ENCODE peak calls at places on chromosomes 16 and 17, in five cellular contexts. F is spleen, W is heart left ventricle, A is H1, X is uterus. L is an unnamed sample.

GRCh38 chr16:24863582-24864437 is 18.0 kb downstream of the SLC5A11 start:
- DNase-seq in F (no peak), W (no peak), A (no peak), X (no peak), L (no peak)

GRCh38 chr17:77435272-77436057 is 294.7 kb downstream of the SEC14L1 start:
- DNase-seq in F (no peak), W (no peak), A (peak; percentile 53), X (no peak), L (no peak)

GRCh38 chr17:19664821-19665181 is 16.2 kb downstream of the ALDH3A2 start:
- DNase-seq in F (no peak), W (no peak), A (no peak), X (no peak), L (no peak)

GRCh38 chr16:997440-998051 is 16.0 kb downstream of the SOX8 start:
- DNase-seq in F (no peak), W (peak; percentile 57), A (no peak), X (no peak), L (peak; percentile 26)

GRCh38 chr17:3639981-3640596 is 3.5 kb downstream of the CTNS start:
- DNase-seq in F (no peak), W (no peak), A (no peak), X (no peak), L (no peak)

GRCh38 chr17:67244621-67245072 is 349 bp downstream of the HELZ start:
- DNase-seq in F (peak; percentile 88), W (no peak), A (no peak), X (peak; percentile 19), L (peak; percentile 19)

GRCh38 chr17:70661342-70662222 is 492.2 kb downstream of the KCNJ2 start:
- DNase-seq in F (no peak), W (no peak), A (no peak), X (no peak), L (peak; percentile 35)

GRCh38 chr17:4968166-4968915 is 724 bp upstream of the SPAG7 start:
- DNase-seq in F (peak; percentile 86), W (peak; percentile 47), A (peak; percentile 72), X (no peak), L (no peak)

GRCh38 chr16:63315229-63315628 is 1279.0 kb upstream of the CDH8 start:
- DNase-seq in F (no peak), W (no peak), A (no peak), X (no peak), L (no peak)

GRCh38 chr17:38906429-38907172 is 18.8 kb upstream of the LASP1NB start:
- DNase-seq in F (no peak), W (no peak), A (no peak), X (no peak), L (no peak)

GRCh38 chr16:67853670-67854069 is 6.2 kb upstream of the CENPT start:
- DNase-seq in F (no peak), W (no peak), A (no peak), X (no peak), L (no peak)

GRCh38 chr17:44889003-44889402 is 10.2 kb downstream of the EFTUD2 start:
- DNase-seq in F (no peak), W (no peak), A (no peak), X (no peak), L (no peak)

GRCh38 chr16:72264776-72265175 is 92.8 kb upstream of the PMFBP1 start:
- DNase-seq in F (no peak), W (no peak), A (no peak), X (no peak), L (no peak)

GRCh38 chr16:89924298-89924924 is 1.3 kb downstream of the TUBB3 start:
- DNase-seq in F (no peak), W (no peak), A (peak; percentile 84), X (no peak), L (no peak)

GRCh38 chr17:19904412-19904811 is 36.7 kb upstream of the ULK2 start:
- DNase-seq in F (no peak), W (no peak), A (no peak), X (no peak), L (no peak)

GRCh38 chr17:57705921-57706695 is 39.0 kb downstream of the CCDC182 start:
- DNase-seq in F (no peak), W (no peak), A (peak; percentile 35), X (no peak), L (no peak)

GRCh38 chr17:79942011-79942405 is 93.7 kb downstream of the TBC1D16 start:
- DNase-seq in F (peak; percentile 57), W (peak; percentile 12), A (no peak), X (no peak), L (no peak)

GRCh38 chr16:27313422-27314160 is at the start of gene IL4R:
- DNase-seq in F (peak; percentile 93), W (peak; percentile 85), A (peak; percentile 73), X (peak; percentile 74), L (peak; percentile 81)

GRCh38 chr16:54073356-54073755 is 213.2 kb downstream of the IRX3 start:
- DNase-seq in F (no peak), W (no peak), A (no peak), X (no peak), L (no peak)

GRCh38 chr16:8620535-8620934 is 963 bp upstream of the METTL22 start:
- DNase-seq in F (no peak), W (no peak), A (no peak), X (no peak), L (no peak)

GRCh38 chr17:57834146-57834741 is 15.6 kb downstream of the MRPS23 start:
- DNase-seq in F (no peak), W (peak; percentile 71), A (peak; percentile 64), X (no peak), L (no peak)

GRCh38 chr17:80214878-80215210 is 5.3 kb downstream of the SGSH start:
- DNase-seq in F (no peak), W (no peak), A (no peak), X (no peak), L (no peak)

GRCh38 chr16:88560722-88561484 is 9.3 kb upstream of the ZC3H18 start:
- DNase-seq in F (no peak), W (no peak), A (peak; percentile 74), X (no peak), L (no peak)

GRCh38 chr17:67359960-67360817 is 6.2 kb downstream of the PSMD12 start:
- DNase-seq in F (no peak), W (no peak), A (no peak), X (no peak), L (no peak)

GRCh38 chr17:7022791-7023571 is at the start of gene BCL6B:
- DNase-seq in F (peak; percentile 85), W (peak; percentile 53), A (peak; percentile 74), X (peak; percentile 27), L (no peak)

GRCh38 chr16:4415538-4416199 is 727 bp downstream of the CORO7 start:
- DNase-seq in F (peak; percentile 95), W (peak; percentile 55), A (peak; percentile 67), X (no peak), L (peak; percentile 72)

GRCh38 chr17:63480826-63481487 is 4.1 kb downstream of the ACE start:
- DNase-seq in F (peak; percentile 57), W (peak; percentile 26), A (no peak), X (no peak), L (no peak)

GRCh38 chr16:58730724-58731370 is 3.3 kb downstream of the GOT2 start:
- DNase-seq in F (no peak), W (no peak), A (no peak), X (no peak), L (no peak)

GRCh38 chr16:58732545-58733247 is 1.4 kb downstream of the GOT2 start:
- DNase-seq in F (no peak), W (no peak), A (no peak), X (no peak), L (no peak)

GRCh38 chr16:58734459-58734787 is 307 bp upstream of the GOT2 start:
- DNase-seq in F (no peak), W (no peak), A (no peak), X (no peak), L (no peak)

GRCh38 chr16:58733248-58733670 is 857 bp downstream of the GOT2 start:
- DNase-seq in F (no peak), W (no peak), A (no peak), X (peak; percentile 16), L (peak; percentile 10)

DNA sequence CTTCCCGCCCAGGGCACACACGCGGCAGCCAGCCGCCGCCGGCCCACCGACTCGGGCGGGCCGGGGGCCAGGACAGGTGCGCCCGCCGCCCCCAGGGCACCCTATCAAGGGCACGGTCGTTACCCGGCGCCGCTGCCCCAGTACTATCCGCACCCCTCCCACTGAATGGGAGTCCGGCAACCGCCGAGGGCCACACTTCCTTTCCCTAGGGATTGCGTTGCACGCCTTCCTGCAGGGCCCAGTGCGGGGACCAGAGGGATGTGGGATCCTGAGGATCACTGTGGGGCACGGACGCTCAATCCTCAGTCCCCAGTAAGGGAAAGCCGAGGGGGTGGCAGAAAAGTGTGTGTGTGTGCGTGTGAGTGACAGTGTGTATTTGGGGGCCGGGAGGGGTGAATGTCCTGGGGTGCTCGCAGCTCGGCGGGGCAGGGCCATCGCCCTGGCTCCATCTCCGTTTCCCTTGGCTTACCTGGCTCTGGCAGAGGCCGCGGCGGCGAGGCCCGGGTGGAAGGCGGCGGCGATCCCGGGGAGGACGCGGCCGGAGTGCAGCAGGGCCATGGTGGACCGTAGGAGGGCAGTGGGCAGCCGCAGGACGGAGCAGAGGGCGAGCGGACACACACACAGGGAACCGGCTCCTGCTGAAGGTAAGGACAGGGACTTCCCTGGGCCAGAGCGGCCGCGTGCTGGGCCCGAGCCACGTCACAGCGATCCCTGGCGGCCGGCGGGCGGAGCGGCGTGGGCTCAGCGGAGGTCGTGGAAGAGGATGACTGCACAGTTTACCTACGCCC is at the start of gene GOT2:
- DNase-seq in F (peak; percentile 97), W (peak; percentile 87), A (peak; percentile 93), X (peak; percentile 82), L (peak; percentile 88)
- TF ChIP-seq POLR2A in F (no peak), W (no peak), A (peak; percentile 81), X (no peak), L (peak; percentile 69)

DNA sequence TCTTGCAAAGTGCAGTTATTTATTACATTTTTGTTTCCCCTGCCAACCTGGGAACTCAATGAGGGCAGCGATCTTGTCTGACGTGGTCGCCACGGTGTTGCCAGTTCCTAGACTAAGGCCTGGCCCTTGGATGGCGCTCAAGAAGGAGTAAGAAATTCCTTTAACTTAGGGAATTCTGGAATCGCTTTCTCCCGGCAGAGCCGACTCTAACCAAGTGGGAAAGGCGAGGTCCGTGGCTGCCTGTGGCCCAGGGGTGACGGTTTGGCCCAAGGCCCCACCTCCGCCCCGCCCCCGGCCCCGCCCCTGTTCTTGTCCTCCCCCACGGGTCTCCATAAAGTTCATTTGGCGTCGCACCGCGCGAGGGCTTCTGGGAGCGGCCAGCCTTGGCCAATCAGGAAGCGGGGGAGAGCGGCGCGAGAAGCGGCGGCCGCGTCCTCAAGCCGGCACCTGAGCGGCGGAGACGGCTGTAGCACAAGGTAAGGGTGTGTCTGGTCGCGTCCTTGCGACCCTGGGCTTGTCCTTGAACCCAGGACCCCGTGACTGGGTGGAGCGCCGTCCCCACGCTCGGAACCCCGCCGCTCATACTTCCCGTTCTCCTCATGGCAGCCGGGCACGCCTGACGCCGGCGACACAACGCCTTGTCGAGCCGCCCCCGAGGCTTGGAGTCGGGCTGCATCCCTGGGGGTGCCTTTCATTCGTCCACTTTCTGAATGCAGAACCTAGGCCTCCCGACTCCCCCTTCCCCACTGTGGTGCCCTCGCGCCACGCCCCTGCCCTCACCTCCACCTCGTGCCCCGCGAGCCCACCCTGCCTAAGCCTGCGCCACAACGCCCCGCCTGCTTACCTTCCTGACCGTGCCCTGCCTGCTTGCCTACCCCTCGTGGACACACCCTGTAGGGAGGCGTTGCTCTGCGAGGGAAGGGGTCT is at the start of gene NUP93:
- DNase-seq in F (peak; percentile 97), W (peak; percentile 96), A (peak; percentile 87), X (peak; percentile 89), L (peak; percentile 94)
- TF ChIP-seq POLR2A in F (no peak), W (no peak), A (peak; percentile 74), X (peak; percentile 34), L (peak; percentile 63)

GRCh38 chr16:2278272-2278608 is 10.3 kb upstream of the RNPS1 start:
- DNase-seq in F (no peak), W (no peak), A (no peak), X (no peak), L (no peak)
- TF ChIP-seq POLR2A in F (no peak), W (no peak), A (no peak), X (no peak), L (no peak)

GRCh38 chr17:36601303-36602029 is at the start of gene MRM1:
- DNase-seq in F (peak; percentile 97), W (peak; percentile 95), A (peak; percentile 93), X (peak; percentile 92), L (peak; percentile 95)
- TF ChIP-seq POLR2A in F (peak; percentile 49), W (no peak), A (peak; percentile 34), X (peak; percentile 50), L (peak; percentile 77)

L was measured in transverse colon.